ENCODE peak calls at places on chromosomes 12 and 14, in six cellular contexts. A is astrocyte, W is hepatocyte, N is neural progenitor cell, D is A673, M is PC-3. S is an unnamed sample.

GRCh38 chr14:60226296-60226695 is 22.7 kb upstream of the PPM1A start:
- DNase-seq in A (no peak), W (no peak), N (no peak), D (no peak), M (no peak), S (no peak)

GRCh38 chr14:59691266-59691665 is 114.7 kb upstream of the CCDC175 start:
- DNase-seq in A (no peak), W (no peak), N (no peak), D (no peak), M (no peak), S (no peak)

GRCh38 chr14:66746316-66747006 is 238.5 kb downstream of the GPHN start:
- DNase-seq in A (peak; percentile 46), W (peak; percentile 14), N (peak; percentile 39), D (peak; percentile 56), M (peak; percentile 71), S (no peak)

GRCh38 chr12:63994704-63995103 is 150.2 kb downstream of the SRGAP1 start:
- DNase-seq in A (peak; percentile 41), W (no peak), N (no peak), D (no peak), M (no peak), S (no peak)

GRCh38 chr14:60958146-60958545 is 22.7 kb downstream of the TRMT5 start:
- DNase-seq in A (no peak), W (no peak), N (no peak), D (no peak), M (no peak), S (no peak)

GRCh38 chr12:45268672-45269406 is 52.9 kb downstream of the ANO6 start:
- DNase-seq in A (peak; percentile 94), W (peak; percentile 87), N (peak; percentile 11), D (peak; percentile 95), M (peak; percentile 95), S (no peak)

GRCh38 chr12:65532744-65533143 is 254.3 kb downstream of the MSRB3 start:
- DNase-seq in A (peak; percentile 95), W (peak; percentile 39), N (no peak), D (no peak), M (peak; percentile 98), S (no peak)

GRCh38 chr14:99329711-99330315 is 57.8 kb upstream of the BCL11B start:
- DNase-seq in A (no peak), W (no peak), N (no peak), D (no peak), M (no peak), S (no peak)

GRCh38 chr14:24895622-24896021 is 154.3 kb downstream of the STXBP6 start:
- DNase-seq in A (no peak), W (no peak), N (no peak), D (no peak), M (no peak), S (no peak)

GRCh38 chr12:94553130-94553519 is 93.5 kb upstream of the CEP83 start:
- DNase-seq in A (peak; percentile 78), W (no peak), N (no peak), D (no peak), M (peak; percentile 74), S (no peak)

GRCh38 chr14:39673141-39674133 is 241.2 kb upstream of the FBXO33 start:
- DNase-seq in A (peak; percentile 68), W (no peak), N (peak; percentile 28), D (peak; percentile 70), M (peak; percentile 4), S (no peak)

GRCh38 chr14:69260979-69261605 is 1.1 kb downstream of the GALNT16 start:
- DNase-seq in A (no peak), W (peak; percentile 76), N (peak; percentile 79), D (no peak), M (peak; percentile 37), S (no peak)

GRCh38 chr12:12791756-12792346 is 6.4 kb downstream of the APOLD1 start:
- DNase-seq in A (peak; percentile 59), W (peak; percentile 30), N (no peak), D (no peak), M (no peak), S (no peak)

GRCh38 chr14:89924224-89924623 is 30.3 kb downstream of the EFCAB11 start:
- DNase-seq in A (no peak), W (no peak), N (no peak), D (no peak), M (no peak), S (no peak)

GRCh38 chr12:55675671-55676070 is 32.0 kb downstream of the ITGA7 start:
- DNase-seq in A (no peak), W (no peak), N (no peak), D (no peak), M (no peak), S (no peak)

GRCh38 chr12:111773801-111774551 is 7.2 kb downstream of the ALDH2 start:
- DNase-seq in A (peak; percentile 85), W (peak; percentile 76), N (peak; percentile 37), D (no peak), M (no peak), S (no peak)

GRCh38 chr14:34363733-34364134 is 98.3 kb downstream of the SPTSSA start:
- DNase-seq in A (peak; percentile 41), W (no peak), N (no peak), D (no peak), M (peak; percentile 54), S (no peak)

GRCh38 chr14:104967414-104968152 is 10.6 kb downstream of the AHNAK2 start:
- DNase-seq in A (peak; percentile 14), W (peak; percentile 65), N (peak; percentile 69), D (no peak), M (peak; percentile 70), S (no peak)

GRCh38 chr14:21990116-21990515 is 316.5 kb upstream of the OR4E1 start:
- DNase-seq in A (no peak), W (no peak), N (peak; percentile 31), D (peak; percentile 36), M (peak; percentile 50), S (no peak)

GRCh38 chr12:108641446-108642268 is 8.0 kb upstream of the SELPLG start:
- DNase-seq in A (no peak), W (no peak), N (no peak), D (no peak), M (no peak), S (no peak)

GRCh38 chr14:86221000-86221399 is 691.1 kb downstream of the FLRT2 start:
- DNase-seq in A (no peak), W (no peak), N (peak; percentile 45), D (no peak), M (no peak), S (no peak)

GRCh38 chr12:115571027-115571426 is 706.5 kb downstream of the MED13L start:
- DNase-seq in A (no peak), W (no peak), N (no peak), D (no peak), M (no peak), S (no peak)

GRCh38 chr14:49858383-49858782 is 5.8 kb upstream of the NEMF start:
- DNase-seq in A (no peak), W (no peak), N (no peak), D (no peak), M (no peak), S (no peak)

GRCh38 chr12:52074006-52074405 is 4.2 kb downstream of the ATG101 start:
- DNase-seq in A (no peak), W (no peak), N (no peak), D (peak; percentile 18), M (peak; percentile 13), S (no peak)

GRCh38 chr14:94897583-94897982 is 127.7 kb upstream of the GSC start:
- DNase-seq in A (no peak), W (no peak), N (no peak), D (no peak), M (no peak), S (no peak)

GRCh38 chr14:84298738-84299137 is 1231.2 kb upstream of the FLRT2 start:
- DNase-seq in A (no peak), W (no peak), N (no peak), D (no peak), M (no peak), S (no peak)

GRCh38 chr12:7959278-7960063 is 23.5 kb upstream of the SLC2A3 start:
- DNase-seq in A (no peak), W (peak; percentile 18), N (peak; percentile 72), D (peak; percentile 19), M (peak; percentile 52), S (peak; percentile 96)

GRCh38 chr12:132582582-132583279 is 27.7 kb downstream of the LRCOL1 start:
- DNase-seq in A (no peak), W (no peak), N (no peak), D (no peak), M (no peak), S (no peak)

GRCh38 chr12:132585177-132585576 is 25.2 kb downstream of the LRCOL1 start:
- DNase-seq in A (no peak), W (no peak), N (no peak), D (no peak), M (no peak), S (no peak)

GRCh38 chr12:132583311-132583710 is 27.1 kb downstream of the LRCOL1 start:
- DNase-seq in A (no peak), W (no peak), N (peak; percentile 57), D (no peak), M (no peak), S (no peak)

GRCh38 chr12:132583736-132584135 is 26.6 kb downstream of the LRCOL1 start:
- DNase-seq in A (no peak), W (no peak), N (peak; percentile 85), D (no peak), M (no peak), S (no peak)

GRCh38 chr12:132584472-132584871 is 25.9 kb downstream of the LRCOL1 start:
- DNase-seq in A (no peak), W (no peak), N (no peak), D (no peak), M (no peak), S (no peak)
- TF ChIP-seq EZH2 in A (no peak), W (no peak), N (no peak), D (no peak), M (no peak), S (no peak)

DNA sequence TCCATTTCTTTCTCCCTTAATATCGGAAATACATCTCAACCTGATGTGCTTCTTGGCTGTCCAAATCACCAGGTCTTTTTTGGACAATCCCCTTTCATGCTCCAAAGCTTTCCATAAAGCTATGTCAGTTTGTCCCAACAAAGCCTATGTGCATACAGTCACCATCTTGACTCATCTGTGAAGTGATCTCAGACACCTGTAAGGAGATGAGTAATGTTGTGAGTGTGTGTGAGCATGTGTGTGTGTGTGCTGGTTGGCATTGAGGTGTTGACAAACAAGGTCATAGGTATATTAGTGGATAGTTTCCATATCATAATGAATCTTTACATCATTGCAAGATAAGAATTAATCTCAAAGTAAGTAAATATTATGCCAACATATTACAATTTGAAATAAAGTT is 1243.3 kb upstream of the SEL1L start:
- DNase-seq in A (no peak), W (no peak), N (no peak), D (no peak), M (peak; percentile 3), S (no peak)
- TF ChIP-seq EZH2 in A (no peak), W (no peak), N (no peak), D (no peak), M (no peak), S (no peak)

DNA sequence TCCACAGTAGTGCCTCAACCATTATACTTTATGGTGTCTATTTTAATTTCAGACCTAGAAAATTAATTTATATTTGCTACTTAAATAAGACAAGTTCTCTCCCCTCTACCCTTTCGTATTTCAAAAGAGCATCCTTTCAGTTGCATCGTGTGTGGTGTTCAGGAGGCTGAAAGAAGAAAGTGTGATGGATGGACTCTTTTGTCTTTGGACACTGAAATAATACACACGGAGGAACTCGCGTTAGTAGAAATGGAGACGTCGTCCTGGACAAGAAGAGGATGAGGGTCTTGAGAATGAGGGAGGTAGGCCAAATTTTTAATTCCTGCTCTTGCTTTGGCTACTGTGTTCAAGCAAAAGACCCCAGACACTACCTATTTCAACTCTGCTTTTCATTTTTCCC is 921 bp downstream of the TMED8 start:
- DNase-seq in A (no peak), W (no peak), N (no peak), D (no peak), M (no peak), S (no peak)
- TF ChIP-seq EZH2 in A (no peak), W (no peak), N (no peak), D (no peak), M (no peak), S (no peak)

GRCh38 chr12:68001486-68002466 is 12.5 kb downstream of the IFNG-AS1 start:
- DNase-seq in A (no peak), W (peak; percentile 23), N (peak; percentile 41), D (peak; percentile 12), M (peak; percentile 60), S (no peak)
- TF ChIP-seq EZH2 in A (no peak), W (no peak), N (no peak), D (no peak), M (no peak), S (no peak)

S was measured in SK-N-MC.